ENCODE peak calls at places on chromosomes 7 and 10, in five cellular contexts. C is erythroblast, G is adrenal gland, T is K562, I is GM12878. N is an unnamed sample.

GRCh38 chr10:100522945-100523344 is 3.3 kb upstream of the SEC31B start:
- DNase-seq in C (no peak), G (peak), T (no peak), I (no peak), N (no peak)

GRCh38 chr10:78852856-78853255 is 215.9 kb upstream of the ZMIZ1 start:
- DNase-seq in I (no peak), C (peak), T (peak), G (peak), N (peak)

GRCh38 chr7:16524332-16524731 is 2.3 kb upstream of the LRRC72 start:
- DNase-seq in G (no peak), C (no peak), I (no peak), T (no peak), N (no peak)

GRCh38 chr10:48306870-48307531 is 524 bp downstream of the MAPK8 start:
- DNase-seq in G (peak), T (peak), C (peak), I (no peak), N (peak)

GRCh38 chr7:54260868-54261475 is 281.2 kb upstream of the VSTM2A start:
- DNase-seq in G (no peak), C (no peak), I (no peak), T (no peak), N (peak)

GRCh38 chr10:95841711-95842498 is 65.9 kb upstream of the CC2D2B start:
- DNase-seq in G (no peak), T (peak), C (peak), I (no peak), N (peak)

GRCh38 chr7:405489-406211 is 114.0 kb downstream of the PDGFA start:
- DNase-seq in G (no peak), I (no peak), T (no peak), C (no peak), N (no peak)

GRCh38 chr7:2542011-2542923 is 13.1 kb downstream of the BRAT1 start:
- DNase-seq in C (no peak), G (no peak), I (no peak), T (no peak), N (no peak)

GRCh38 chr7:133535308-133535707 is 282.4 kb downstream of the EXOC4 start:
- DNase-seq in C (no peak), I (no peak), T (no peak), G (no peak), N (no peak)

GRCh38 chr7:114342431-114343181 is 72.0 kb upstream of the FOXP2 start:
- DNase-seq in G (no peak), T (no peak), I (no peak), C (no peak), N (no peak)

GRCh38 chr10:88989824-88990527 is 622 bp upstream of the FAS start:
- DNase-seq in I (no peak), T (no peak), C (peak), G (peak), N (no peak)
- TF ChIP-seq POLR2A in I (no peak), T (no peak), C (no peak), G (peak), N (no peak)

GRCh38 chr10:44261296-44261695 is 123.6 kb downstream of the CXCL12 start:
- DNase-seq in T (no peak), I (no peak), G (no peak), C (no peak), N (no peak)

GRCh38 chr10:44258019-44258418 is 126.9 kb downstream of the CXCL12 start:
- DNase-seq in C (no peak), T (no peak), G (no peak), I (no peak), N (no peak)

GRCh38 chr10:44258460-44259089 is 126.3 kb downstream of the CXCL12 start:
- DNase-seq in T (no peak), G (no peak), C (no peak), I (no peak), N (no peak)

GRCh38 chr10:44260286-44260928 is 124.5 kb downstream of the CXCL12 start:
- DNase-seq in T (no peak), G (no peak), I (peak), C (no peak), N (no peak)

DNA sequence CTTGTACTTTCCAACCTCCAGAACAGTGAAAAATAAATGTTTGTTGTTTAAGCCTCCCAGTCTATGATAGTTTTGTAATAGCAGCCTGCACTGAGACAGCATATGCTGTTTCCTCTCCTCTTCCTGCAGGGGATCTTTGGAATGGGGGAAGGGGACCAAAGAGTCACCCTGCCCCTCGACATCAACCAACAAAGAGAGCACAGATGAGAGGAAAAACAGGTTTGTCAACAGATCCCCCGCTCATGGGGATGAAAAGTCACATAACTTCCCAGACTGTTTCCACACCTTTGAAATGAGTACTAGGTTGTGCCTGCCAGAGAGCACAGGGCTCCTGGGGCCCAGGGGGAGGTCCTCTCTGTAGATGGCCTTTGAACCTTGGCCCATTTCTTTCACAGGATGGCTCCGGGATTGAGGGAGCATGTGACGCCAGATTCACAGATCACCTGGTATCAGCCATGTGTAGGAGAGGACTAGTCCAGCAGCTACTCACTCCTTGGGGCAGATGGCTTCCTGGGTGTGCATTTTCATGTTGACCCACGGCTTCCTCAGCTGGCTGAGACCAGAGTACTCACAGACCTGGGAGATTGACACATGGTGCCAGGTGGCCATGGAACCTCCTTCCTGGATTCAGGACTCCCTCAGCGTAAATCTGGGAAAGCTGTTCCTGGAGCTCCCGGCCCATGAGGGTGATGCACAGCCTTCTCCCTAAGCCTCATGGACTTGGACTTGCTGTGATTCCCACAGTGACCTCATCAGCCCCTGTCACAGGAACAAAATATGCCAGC is 125.6 kb downstream of the CXCL12 start:
- DNase-seq in I (no peak), G (no peak), C (no peak), T (no peak), N (no peak)
- TF ChIP-seq POLR2A in I (no peak), G (no peak), C (no peak), T (no peak), N (no peak)

GRCh38 chr10:89251417-89252224 is at the start of gene LIPA:
- DNase-seq in G (peak), I (peak), T (peak), C (peak), N (peak)
- TF ChIP-seq POLR2A in G (peak), I (peak), T (no peak), C (peak), N (peak)

DNA sequence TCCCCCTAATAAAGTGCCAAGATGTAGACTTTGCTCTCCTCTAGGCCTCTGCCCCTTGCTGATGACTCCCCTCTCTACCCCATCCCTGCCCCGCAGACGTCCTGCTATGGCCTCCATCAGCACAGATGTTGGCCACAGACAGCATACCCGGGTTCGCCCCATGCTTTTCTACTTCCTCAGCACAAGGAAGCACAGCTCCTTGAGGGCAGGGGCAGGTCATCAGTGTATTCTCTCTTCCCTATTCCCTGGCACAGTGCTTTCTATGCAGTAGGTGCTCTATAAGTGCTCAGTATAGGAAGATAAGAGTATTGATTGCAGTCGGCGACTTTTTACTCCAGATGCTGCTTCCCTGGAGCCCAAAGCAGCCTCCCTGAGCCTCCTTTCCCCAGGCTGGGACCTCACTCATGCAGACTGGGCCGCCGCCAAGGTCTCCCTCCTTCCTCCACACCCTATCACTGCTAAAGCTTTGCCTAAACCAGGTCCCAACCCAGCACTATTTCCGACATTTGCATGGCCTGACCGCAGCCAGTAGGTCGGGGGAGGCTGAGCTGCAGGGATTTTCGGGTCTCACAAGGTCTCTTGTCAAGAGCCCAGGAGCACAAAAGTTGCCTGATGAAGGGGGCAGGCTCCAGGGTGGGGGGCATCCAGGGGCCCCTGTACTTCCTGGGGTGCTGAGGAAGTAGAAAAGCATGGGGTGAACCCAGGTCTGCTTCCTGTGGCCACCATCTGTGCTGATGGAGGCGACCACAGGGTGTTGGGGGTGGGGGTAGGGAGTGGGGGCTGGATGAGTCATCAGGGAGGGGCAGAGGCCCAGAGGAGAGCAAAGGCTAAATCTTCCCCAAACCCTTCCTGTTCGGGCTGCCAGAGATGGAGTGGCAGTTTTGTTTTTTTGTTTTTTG is 8.0 kb downstream of the CALHM3 start:
- DNase-seq in I (peak), C (peak), T (peak), G (no peak), N (peak)
- TF ChIP-seq POLR2A in I (peak), C (no peak), T (no peak), G (no peak), N (no peak)

DNA sequence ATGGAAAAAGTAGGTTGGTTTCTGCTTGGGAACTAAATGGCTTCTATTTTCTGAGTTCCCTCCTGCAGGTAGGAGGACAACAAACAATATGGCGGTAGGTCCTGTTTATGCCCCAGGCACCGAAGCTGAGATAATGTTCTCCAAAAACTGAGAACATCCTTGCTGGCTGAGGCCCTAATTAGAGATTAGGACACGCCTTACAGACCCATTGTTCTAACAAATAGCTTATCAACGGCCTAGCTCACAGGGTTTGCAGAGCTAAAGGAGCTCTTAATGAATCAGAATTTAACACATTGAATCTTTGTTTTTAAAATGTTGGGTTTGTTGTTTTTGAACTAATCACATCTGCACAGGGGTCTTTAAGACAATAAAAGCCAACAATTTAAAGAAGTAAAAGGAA is 37.0 kb downstream of the HTR5A start:
- DNase-seq in G (no peak), T (no peak), C (no peak), I (no peak), N (no peak)
- TF ChIP-seq POLR2A in G (no peak), T (no peak), C (no peak), I (no peak), N (no peak)

GRCh38 chr10:3100856-3101640 is 33.7 kb downstream of the PFKP start:
- DNase-seq in G (no peak), T (no peak), C (no peak), I (no peak), N (no peak)

GRCh38 chr10:3097160-3097559 is 29.8 kb downstream of the PFKP start:
- DNase-seq in C (no peak), I (no peak), T (no peak), G (no peak), N (no peak)

GRCh38 chr10:3098689-3099088 is 31.3 kb downstream of the PFKP start:
- DNase-seq in T (no peak), C (no peak), G (no peak), I (no peak), N (no peak)

GRCh38 chr10:3100093-3100792 is 32.9 kb downstream of the PFKP start:
- DNase-seq in G (no peak), T (no peak), C (no peak), I (no peak), N (no peak)

DNA sequence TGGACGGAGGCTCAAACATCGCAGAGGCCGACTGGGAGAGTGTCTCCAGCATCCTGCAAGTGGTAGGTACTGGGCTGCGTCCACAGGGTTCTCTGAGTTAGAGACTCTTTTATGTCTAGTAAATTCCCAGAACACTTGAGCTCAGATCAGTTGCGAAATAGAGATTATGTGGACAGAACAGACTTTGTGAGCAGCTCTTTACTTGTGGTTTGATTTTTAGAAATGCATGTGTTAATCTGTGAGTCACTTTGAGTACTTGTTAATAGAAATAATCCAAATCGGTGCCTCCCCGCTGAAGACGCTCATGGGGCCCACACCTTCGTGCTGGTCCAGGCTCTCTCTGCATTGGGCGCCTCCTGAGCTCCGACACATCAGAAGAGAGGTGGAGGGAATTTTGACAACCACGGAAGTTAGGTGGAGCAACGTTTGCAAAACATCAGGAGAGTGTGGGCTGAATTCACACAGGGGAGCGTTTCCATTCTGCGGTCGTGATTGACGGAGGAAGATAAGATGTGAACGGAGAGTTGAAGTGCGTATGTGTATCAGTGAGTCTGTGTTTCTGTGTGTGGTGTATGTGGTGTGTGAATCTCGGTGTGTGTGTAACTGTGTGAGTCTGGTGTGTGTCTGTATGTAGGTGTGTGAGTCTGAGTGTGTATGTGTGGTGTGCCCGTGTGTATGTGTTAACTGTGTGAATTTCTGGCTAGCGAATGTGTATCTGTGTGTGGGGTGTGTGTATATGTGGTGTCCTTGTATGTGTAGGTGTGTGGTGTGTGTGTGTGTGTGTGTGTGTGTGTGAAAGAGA is 32.1 kb downstream of the PFKP start:
- DNase-seq in I (no peak), T (no peak), C (no peak), G (no peak), N (no peak)
- TF ChIP-seq POLR2A in I (no peak), T (peak), C (no peak), G (no peak), N (no peak)